ENCODE peak calls at places on chromosomes 3 and 15, in nine cellular contexts. K is HTR-8/SVneo; O is AG20443; F is effector memory CD8-positive, alpha-beta T cell; N is left ventricle myocardium superior; A is fibroblast of pulmonary artery; B is NCI-H2081; I is T-helper 9 cell; Q is HT1080. G is an unnamed sample.

GRCh38 chr15:48507416-48508065 is 138.0 kb downstream of the FBN1 start:
- DNase-seq in I (no peak), K (peak; percentile 18), F (no peak), Q (peak; percentile 35), N (no peak), A (peak; percentile 85), O (peak; percentile 58), B (peak; percentile 54), G (no peak)

GRCh38 chr3:78872195-78872594 is 895.6 kb downstream of the ROBO1 start:
- DNase-seq in I (no peak), Q (no peak), F (no peak), K (no peak), A (peak; percentile 81), N (no peak), B (peak; percentile 51), O (no peak), G (no peak)

GRCh38 chr3:193964517-193964880 is 171.4 kb upstream of the HES1 start:
- DNase-seq in K (no peak), N (no peak), B (no peak), I (no peak), O (no peak), Q (no peak), F (no peak), A (no peak), G (no peak)

GRCh38 chr3:29922990-29923746 is 642.3 kb downstream of the RBMS3 start:
- DNase-seq in I (no peak), N (peak; percentile 27), K (peak; percentile 47), B (no peak), A (peak; percentile 97), F (no peak), Q (peak; percentile 89), O (peak; percentile 80), G (no peak)

GRCh38 chr3:14268897-14269296 is 90.3 kb downstream of the LSM3 start:
- DNase-seq in F (no peak), N (no peak), O (no peak), I (no peak), B (no peak), A (no peak), K (no peak), Q (no peak), G (no peak)

GRCh38 chr3:108412351-108412750 is 98.0 kb downstream of the MYH15 start:
- DNase-seq in N (no peak), K (no peak), B (no peak), F (no peak), A (no peak), Q (no peak), I (no peak), O (no peak), G (no peak)

GRCh38 chr3:13463618-13464400 is 16.3 kb upstream of the HDAC11 start:
- DNase-seq in B (no peak), F (no peak), Q (no peak), I (no peak), O (no peak), N (no peak), K (no peak), A (no peak), G (no peak)

GRCh38 chr3:72590732-72591192 is 257.5 kb downstream of the SHQ1 start:
- DNase-seq in N (no peak), F (no peak), O (no peak), Q (no peak), I (no peak), B (no peak), A (no peak), K (no peak), G (no peak)

GRCh38 chr15:52706091-52706490 is 26.9 kb upstream of the ATOSA start:
- DNase-seq in I (no peak), K (no peak), O (no peak), F (no peak), Q (no peak), N (no peak), B (no peak), A (no peak), G (no peak)

GRCh38 chr3:116971531-116971930 is 262.0 kb downstream of the TUSC7 start:
- DNase-seq in I (no peak), B (no peak), Q (no peak), N (no peak), F (no peak), A (no peak), K (no peak), O (no peak), G (no peak)

GRCh38 chr15:89645680-89646079 is 9.6 kb downstream of the KIF7 start:
- DNase-seq in N (no peak), F (no peak), K (no peak), A (no peak), B (no peak), O (no peak), I (no peak), Q (no peak), G (no peak)

GRCh38 chr15:67968564-67969440 is 85.3 kb upstream of the PIAS1 start:
- DNase-seq in I (no peak), K (no peak), A (no peak), O (no peak), N (no peak), F (no peak), B (no peak), Q (no peak), G (no peak)

GRCh38 chr15:40340740-40341400 is at the start of gene CCDC9B:
- DNase-seq in I (no peak), O (peak; percentile 93), K (peak; percentile 81), B (peak; percentile 74), F (no peak), N (peak; percentile 92), Q (peak; percentile 87), A (peak; percentile 91), G (peak; percentile 74)

GRCh38 chr3:66142079-66142478 is 78.7 kb upstream of the SLC25A26 start:
- DNase-seq in A (no peak), B (no peak), K (no peak), I (no peak), F (no peak), N (no peak), Q (no peak), O (no peak), G (no peak)

GRCh38 chr15:32957219-32957618 is 237.3 kb downstream of the FMN1 start:
- DNase-seq in A (no peak), I (no peak), N (no peak), Q (no peak), F (no peak), B (peak; percentile 14), O (no peak), K (no peak), G (peak; percentile 18)

GRCh38 chr3:104909721-104910120 is 457.0 kb upstream of the ALCAM start:
- DNase-seq in Q (peak; percentile 20), O (no peak), I (no peak), F (no peak), B (peak; percentile 65), A (peak; percentile 24), N (no peak), K (no peak), G (no peak)

G was measured in NCI-H774.